ENCODE peak calls at places on chromosomes 11 and 22, in four cellular contexts. S, C, J and K are unnamed samples.

GRCh38 chr22:26139320-26139719 is 29.9 kb upstream of the SEZ6L start:
- DNase-seq in S (no peak), J (no peak), C (peak), K (no peak)

GRCh38 chr11:26993965-26994446 is at the start of gene FIBIN:
- DNase-seq in J (peak), C (no peak), S (peak), K (no peak)

GRCh38 chr11:124758355-124759267 is 3.5 kb downstream of the ESAM start:
- DNase-seq in S (no peak), C (no peak), J (peak), K (peak)

GRCh38 chr11:99320769-99321290 is 300.1 kb downstream of the CNTN5 start:
- DNase-seq in C (no peak), S (no peak), J (no peak), K (no peak)

GRCh38 chr11:75288846-75289760 is 48.5 kb downstream of the TPBGL start:
- DNase-seq in C (no peak), S (no peak), J (no peak), K (no peak)

GRCh38 chr11:31340903-31341572 is 28.5 kb downstream of the DCDC1 start:
- DNase-seq in S (no peak), J (no peak), C (peak), K (no peak)

GRCh38 chr11:126432065-126432461 is 76.6 kb downstream of the ST3GAL4 start:
- DNase-seq in S (no peak), C (no peak), J (no peak), K (no peak)

GRCh38 chr11:1888811-1889526 is 2.7 kb downstream of the PRR33 start:
- DNase-seq in C (no peak), J (peak), S (no peak), K (peak)

GRCh38 chr22:46619830-46620501 is at the start of gene GRAMD4:
- DNase-seq in S (peak), J (no peak), C (no peak), K (no peak)

GRCh38 chr11:113505046-113505445 is 29.8 kb upstream of the DRD2 start:
- DNase-seq in J (no peak), S (no peak), C (no peak), K (no peak)

GRCh38 chr11:15091620-15092019 is 18.2 kb downstream of the CALCB start:
- DNase-seq in J (no peak), S (no peak), C (no peak), K (no peak)

GRCh38 chr11:131254254-131254653 is 116.2 kb upstream of the NTM start:
- DNase-seq in J (no peak), S (no peak), C (no peak), K (no peak)

GRCh38 chr11:117217141-117217609 is 14.7 kb downstream of the PCSK7 start:
- DNase-seq in C (no peak), J (no peak), S (no peak), K (peak)

GRCh38 chr22:39563571-39564428 is 6.8 kb upstream of the CACNA1I start:
- DNase-seq in C (no peak), J (no peak), S (no peak), K (no peak)

GRCh38 chr11:8282621-8283509 is 19.2 kb upstream of the LMO1 start:
- DNase-seq in J (no peak), S (no peak), C (no peak), K (no peak)

GRCh38 chr22:22168941-22169867 is 75.4 kb upstream of the VPREB1 start:
- DNase-seq in C (no peak), S (no peak), J (no peak), K (no peak)